ENCODE peak calls at places on chromosome 7, in eight cellular contexts. One of them, this sample, is unnamed.

GRCh38 chr7:139587535-139587934 is 64.0 kb downstream of the CLEC2L start:
- DNase-seq in GM23338: no peak
- DNase-seq in heart right ventricle: no peak
- DNase-seq in ovary: no peak
- DNase-seq in GM12865: no peak
- DNase-seq in H9: no peak
- DNase-seq in bronchial epithelial cell: no peak
- DNase-seq in A549: no peak
- DNase-seq in this sample: no peak

GRCh38 chr7:75743455-75743859 is 4.7 kb upstream of the HIP1 start:
- DNase-seq in GM23338: no peak
- DNase-seq in heart right ventricle: no peak
- DNase-seq in ovary: no peak
- DNase-seq in GM12865: no peak
- DNase-seq in H9: no peak
- DNase-seq in bronchial epithelial cell: no peak
- DNase-seq in A549: no peak
- DNase-seq in this sample: peak; percentile 80

GRCh38 chr7:44489955-44490350 is 505 bp downstream of the NUDCD3 start:
- DNase-seq in GM23338: no peak
- DNase-seq in heart right ventricle: no peak
- DNase-seq in ovary: peak; percentile 17
- DNase-seq in GM12865: peak; percentile 53
- DNase-seq in H9: no peak
- DNase-seq in bronchial epithelial cell: peak; percentile 50
- DNase-seq in A549: no peak
- DNase-seq in this sample: no peak

GRCh38 chr7:117186218-117186617 is 136.6 kb downstream of the WNT2 start:
- DNase-seq in GM23338: no peak
- DNase-seq in heart right ventricle: no peak
- DNase-seq in ovary: no peak
- DNase-seq in GM12865: no peak
- DNase-seq in H9: no peak
- DNase-seq in bronchial epithelial cell: no peak
- DNase-seq in A549: no peak
- DNase-seq in this sample: no peak

GRCh38 chr7:1752771-1753562 is 82.9 kb downstream of the ELFN1 start:
- DNase-seq in GM23338: no peak
- DNase-seq in heart right ventricle: no peak
- DNase-seq in ovary: no peak
- DNase-seq in GM12865: peak; percentile 38
- DNase-seq in H9: no peak
- DNase-seq in bronchial epithelial cell: no peak
- DNase-seq in A549: no peak
- DNase-seq in this sample: no peak

GRCh38 chr7:149824301-149824741 is 13.9 kb upstream of the ZNF862 start:
- DNase-seq in GM23338: no peak
- DNase-seq in heart right ventricle: peak; percentile 10
- DNase-seq in ovary: no peak
- DNase-seq in GM12865: no peak
- DNase-seq in H9: no peak
- DNase-seq in bronchial epithelial cell: no peak
- DNase-seq in A549: no peak
- DNase-seq in this sample: no peak

GRCh38 chr7:36658603-36659516 is 65.4 kb downstream of the AOAH start:
- DNase-seq in GM23338: peak; percentile 45
- DNase-seq in heart right ventricle: no peak
- DNase-seq in ovary: no peak
- DNase-seq in GM12865: no peak
- DNase-seq in H9: no peak
- DNase-seq in bronchial epithelial cell: peak; percentile 87
- DNase-seq in A549: peak; percentile 68
- DNase-seq in this sample: no peak

GRCh38 chr7:47236480-47237208 is 345.3 kb downstream of the TNS3 start:
- DNase-seq in GM23338: no peak
- DNase-seq in heart right ventricle: no peak
- DNase-seq in ovary: no peak
- DNase-seq in GM12865: no peak
- DNase-seq in H9: no peak
- DNase-seq in bronchial epithelial cell: no peak
- DNase-seq in A549: no peak
- DNase-seq in this sample: no peak

GRCh38 chr7:107622429-107622828 is 38.2 kb upstream of the SLC26A4 start:
- DNase-seq in GM23338: no peak
- DNase-seq in heart right ventricle: no peak
- DNase-seq in ovary: no peak
- DNase-seq in GM12865: no peak
- DNase-seq in H9: no peak
- DNase-seq in bronchial epithelial cell: peak; percentile 81
- DNase-seq in A549: no peak
- DNase-seq in this sample: no peak

GRCh38 chr7:76514926-76515325 is 4.6 kb downstream of the UPK3B start:
- DNase-seq in GM23338: peak; percentile 1
- DNase-seq in heart right ventricle: no peak
- DNase-seq in ovary: no peak
- DNase-seq in GM12865: no peak
- DNase-seq in H9: peak; percentile 20
- DNase-seq in bronchial epithelial cell: no peak
- DNase-seq in A549: no peak
- DNase-seq in this sample: no peak

GRCh38 chr7:56092789-56093531 is at the start of gene PHKG1:
- DNase-seq in GM23338: peak; percentile 40
- DNase-seq in heart right ventricle: peak; percentile 89
- DNase-seq in ovary: peak; percentile 79
- DNase-seq in GM12865: no peak
- DNase-seq in H9: peak; percentile 48
- DNase-seq in bronchial epithelial cell: peak; percentile 50
- DNase-seq in A549: peak; percentile 58
- DNase-seq in this sample: no peak

GRCh38 chr7:20574784-20575757 is 40.4 kb upstream of the ABCB5 start:
- DNase-seq in GM23338: no peak
- DNase-seq in heart right ventricle: no peak
- DNase-seq in ovary: no peak
- DNase-seq in GM12865: no peak
- DNase-seq in H9: no peak
- DNase-seq in bronchial epithelial cell: no peak
- DNase-seq in A549: no peak
- DNase-seq in this sample: no peak

GRCh38 chr7:83306487-83306886 is 143.8 kb upstream of the PCLO start:
- DNase-seq in GM23338: no peak
- DNase-seq in heart right ventricle: no peak
- DNase-seq in ovary: no peak
- DNase-seq in GM12865: no peak
- DNase-seq in H9: no peak
- DNase-seq in bronchial epithelial cell: peak; percentile 18
- DNase-seq in A549: no peak
- DNase-seq in this sample: no peak

GRCh38 chr7:137462074-137462715 is 118.7 kb upstream of the PTN start:
- DNase-seq in GM23338: no peak
- DNase-seq in heart right ventricle: no peak
- DNase-seq in ovary: no peak
- DNase-seq in GM12865: no peak
- DNase-seq in H9: no peak
- DNase-seq in bronchial epithelial cell: peak; percentile 62
- DNase-seq in A549: no peak
- DNase-seq in this sample: no peak

GRCh38 chr7:22435105-22435504 is 64.9 kb downstream of the STEAP1B start:
- DNase-seq in GM23338: no peak
- DNase-seq in heart right ventricle: no peak
- DNase-seq in ovary: no peak
- DNase-seq in GM12865: peak; percentile 78
- DNase-seq in H9: no peak
- DNase-seq in bronchial epithelial cell: no peak
- DNase-seq in A549: no peak
- DNase-seq in this sample: no peak

GRCh38 chr7:55200441-55200840 is 164.7 kb upstream of the LANCL2 start:
- DNase-seq in GM23338: no peak
- DNase-seq in heart right ventricle: no peak
- DNase-seq in ovary: no peak
- DNase-seq in GM12865: no peak
- DNase-seq in H9: no peak
- DNase-seq in bronchial epithelial cell: no peak
- DNase-seq in A549: no peak
- DNase-seq in this sample: no peak

GRCh38 chr7:140349172-140349771 is 49.1 kb downstream of the SLC37A3 start:
- DNase-seq in GM23338: no peak
- DNase-seq in heart right ventricle: no peak
- DNase-seq in ovary: no peak
- DNase-seq in GM12865: no peak
- DNase-seq in H9: no peak
- DNase-seq in bronchial epithelial cell: no peak
- DNase-seq in A549: no peak
- DNase-seq in this sample: no peak

DNA sequence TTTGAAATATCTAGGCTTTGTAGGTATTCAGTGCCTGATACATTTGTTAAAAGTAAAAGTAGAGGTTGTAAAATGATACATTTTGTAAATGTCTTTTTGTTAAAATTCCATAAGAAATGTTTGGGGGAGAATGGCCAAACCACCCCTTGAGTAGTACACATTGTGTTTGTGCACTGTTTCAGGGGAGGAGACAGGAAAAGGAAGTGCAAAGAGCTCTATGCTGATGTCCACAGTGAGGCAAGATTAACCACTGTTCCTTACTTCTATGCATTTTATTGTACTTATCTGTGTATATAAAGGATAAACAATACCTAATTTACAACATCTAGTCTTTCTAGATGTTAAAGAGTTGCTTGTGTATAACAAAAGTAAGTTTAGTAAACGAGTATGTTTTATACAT is 7.4 kb upstream of the CYCS start:
- DNase-seq in GM23338: no peak
- DNase-seq in heart right ventricle: no peak
- DNase-seq in ovary: no peak
- DNase-seq in GM12865: no peak
- DNase-seq in H9: no peak
- DNase-seq in bronchial epithelial cell: no peak
- DNase-seq in A549: no peak
- DNase-seq in this sample: no peak
- TF ChIP-seq CTCF in GM23338: no peak
- TF ChIP-seq CTCF in heart right ventricle: no peak
- TF ChIP-seq CTCF in ovary: no peak
- TF ChIP-seq CTCF in GM12865: no peak
- TF ChIP-seq CTCF in H9: no peak
- TF ChIP-seq CTCF in bronchial epithelial cell: no peak
- TF ChIP-seq CTCF in A549: no peak
- TF ChIP-seq CTCF in this sample: no peak

DNA sequence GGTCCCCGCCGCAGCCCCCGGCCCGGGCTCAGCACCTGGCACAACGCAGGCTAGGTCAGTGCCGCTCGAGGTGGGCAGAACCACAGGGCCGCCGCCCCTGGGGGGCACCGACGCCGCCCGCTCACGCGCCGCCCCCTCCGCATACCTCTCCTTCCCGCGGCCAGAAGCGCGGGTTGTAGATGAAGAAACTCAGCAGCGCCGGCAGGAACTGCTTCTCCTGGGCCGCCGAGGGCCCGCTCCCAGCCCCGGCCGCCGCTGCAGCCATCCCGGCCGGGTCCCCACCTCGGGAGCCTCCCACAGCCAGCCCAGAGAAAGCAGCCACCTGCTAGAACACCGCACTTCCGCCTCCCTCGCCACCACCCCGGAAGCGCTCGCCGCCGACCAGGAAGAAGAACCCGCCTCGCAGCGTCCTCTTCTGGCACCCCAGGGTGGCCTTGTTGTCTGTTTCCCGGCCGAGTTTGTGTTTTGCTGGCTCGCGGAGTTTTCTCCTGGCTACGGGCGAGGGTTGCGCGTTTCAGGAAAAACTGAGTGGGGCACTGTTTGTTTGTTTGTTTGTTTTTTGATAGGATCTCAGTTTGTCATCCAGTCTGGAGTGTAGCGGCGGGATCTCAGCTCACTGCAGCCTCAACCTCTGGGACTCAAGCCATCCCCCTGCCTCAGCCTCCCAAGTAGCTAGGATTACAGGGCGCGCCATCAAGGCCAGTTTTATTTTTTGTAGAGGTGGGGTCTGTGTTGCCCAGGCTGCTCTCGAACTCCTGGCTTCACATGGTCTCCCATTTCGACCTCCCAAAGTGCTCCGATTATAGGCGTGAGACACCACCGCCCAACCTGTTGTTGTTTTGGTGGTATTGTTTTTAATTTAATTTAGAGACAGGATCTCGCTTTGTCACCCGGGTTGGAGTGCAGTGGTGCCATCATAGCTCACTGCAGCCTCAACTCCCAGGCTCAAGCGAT is 17.7 kb downstream of the OCM2 start:
- DNase-seq in GM23338: peak; percentile 71
- DNase-seq in heart right ventricle: peak; percentile 84
- DNase-seq in ovary: peak; percentile 57
- DNase-seq in GM12865: peak; percentile 92
- DNase-seq in H9: peak; percentile 61
- DNase-seq in bronchial epithelial cell: peak; percentile 55
- DNase-seq in A549: peak; percentile 85
- DNase-seq in this sample: peak; percentile 80
- TF ChIP-seq CTCF in GM23338: no peak
- TF ChIP-seq CTCF in heart right ventricle: peak; percentile 42
- TF ChIP-seq CTCF in ovary: no peak
- TF ChIP-seq CTCF in GM12865: peak; percentile 58
- TF ChIP-seq CTCF in H9: no peak
- TF ChIP-seq CTCF in bronchial epithelial cell: peak; percentile 75
- TF ChIP-seq CTCF in A549: peak; percentile 37
- TF ChIP-seq CTCF in this sample: peak; percentile 40

GRCh38 chr7:124996778-124997177 is 67.2 kb upstream of the POT1 start:
- DNase-seq in GM23338: peak; percentile 76
- DNase-seq in heart right ventricle: no peak
- DNase-seq in ovary: no peak
- DNase-seq in GM12865: peak; percentile 27
- DNase-seq in H9: peak; percentile 36
- DNase-seq in bronchial epithelial cell: peak; percentile 30
- DNase-seq in A549: peak; percentile 45
- DNase-seq in this sample: no peak
- TF ChIP-seq CTCF in GM23338: peak; percentile 68
- TF ChIP-seq CTCF in heart right ventricle: peak; percentile 31
- TF ChIP-seq CTCF in ovary: no peak
- TF ChIP-seq CTCF in GM12865: no peak
- TF ChIP-seq CTCF in H9: peak; percentile 57
- TF ChIP-seq CTCF in bronchial epithelial cell: peak; percentile 11
- TF ChIP-seq CTCF in A549: peak; percentile 29
- TF ChIP-seq CTCF in this sample: peak; percentile 21

DNA sequence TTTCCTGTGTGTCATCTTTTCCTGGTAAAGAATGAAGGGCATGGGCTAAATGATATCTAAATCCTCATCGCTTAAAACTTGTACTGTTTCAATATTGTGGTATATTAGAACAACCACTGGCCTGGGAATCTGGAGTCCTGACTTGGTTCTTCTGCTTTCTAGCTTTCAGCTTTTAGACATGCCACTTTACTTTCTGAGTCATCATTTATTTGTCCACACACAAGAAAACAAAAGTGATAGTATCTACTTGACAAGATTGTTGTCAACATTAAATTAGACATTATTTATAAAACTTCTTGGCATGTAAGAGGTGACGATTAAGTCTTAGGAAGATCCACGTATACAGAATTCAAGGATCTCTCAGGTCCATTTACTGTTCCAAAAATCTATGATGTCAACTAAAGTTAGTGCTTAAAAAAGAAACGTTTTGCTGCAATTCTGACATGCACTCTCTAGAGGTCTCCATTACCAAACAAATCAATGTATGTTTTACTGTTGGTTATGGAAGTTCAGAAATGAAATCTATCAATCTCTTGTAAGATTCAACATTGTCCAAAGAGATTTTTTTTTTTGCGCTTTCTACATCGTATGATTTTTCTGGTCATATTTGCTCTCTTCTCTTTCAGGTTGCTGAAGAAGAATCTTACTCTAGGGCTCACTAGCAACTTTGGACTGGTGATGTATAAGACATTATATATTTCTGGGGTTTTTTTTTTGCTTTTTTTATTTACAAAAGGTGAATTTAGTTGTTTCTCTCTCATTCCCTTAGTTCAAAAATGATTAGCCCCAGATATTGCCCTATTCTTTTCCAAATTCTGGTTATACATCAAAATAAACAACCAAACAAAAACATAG is 53.6 kb upstream of the DYNC1I1 start:
- DNase-seq in GM23338: peak; percentile 11
- DNase-seq in heart right ventricle: no peak
- DNase-seq in ovary: no peak
- DNase-seq in GM12865: peak; percentile 17
- DNase-seq in H9: no peak
- DNase-seq in bronchial epithelial cell: peak; percentile 46
- DNase-seq in A549: peak; percentile 30
- DNase-seq in this sample: no peak
- TF ChIP-seq CTCF in GM23338: peak; percentile 70
- TF ChIP-seq CTCF in heart right ventricle: peak; percentile 53
- TF ChIP-seq CTCF in ovary: no peak
- TF ChIP-seq CTCF in GM12865: peak; percentile 28
- TF ChIP-seq CTCF in H9: peak; percentile 55
- TF ChIP-seq CTCF in bronchial epithelial cell: peak; percentile 10
- TF ChIP-seq CTCF in A549: peak; percentile 65
- TF ChIP-seq CTCF in this sample: peak; percentile 51